ENCODE peak calls at places on chromosomes 6 and 20, in seven cellular contexts. E, X, L, V, O, P and W are unnamed samples.

GRCh38 chr6:69835414-69836179 is 30.8 kb upstream of the COL19A1 start:
- DNase-seq in E (peak; percentile 36), X (no peak), L (no peak), V (no peak), O (no peak), P (peak; percentile 16), W (no peak)

GRCh38 chr6:45310118-45310788 is 17.9 kb upstream of the RUNX2 start:
- DNase-seq in E (no peak), X (no peak), L (peak; percentile 2), V (no peak), O (no peak), P (no peak), W (peak; percentile 28)

GRCh38 chr6:27237089-27237723 is 10.3 kb upstream of the PRSS16 start:
- DNase-seq in E (peak; percentile 76), X (no peak), L (no peak), V (no peak), O (no peak), P (no peak), W (no peak)

GRCh38 chr20:58146761-58147160 is 81.7 kb downstream of the ANKRD60 start:
- DNase-seq in E (no peak), X (no peak), L (no peak), V (no peak), O (peak; percentile 10), P (no peak), W (no peak)

GRCh38 chr6:52399511-52400315 is 20.4 kb upstream of the EFHC1 start:
- DNase-seq in E (peak; percentile 54), X (no peak), L (no peak), V (no peak), O (no peak), P (peak; percentile 26), W (no peak)

GRCh38 chr6:9168669-9169068 is 733.3 kb upstream of the SLC35B3 start:
- DNase-seq in E (no peak), X (no peak), L (no peak), V (no peak), O (no peak), P (no peak), W (no peak)

GRCh38 chr6:6689413-6690143 is 101.1 kb downstream of the LY86 start:
- DNase-seq in E (no peak), X (no peak), L (no peak), V (no peak), O (no peak), P (no peak), W (no peak)

GRCh38 chr6:122730775-122731386 is 48.6 kb upstream of the FABP7 start:
- DNase-seq in E (no peak), X (no peak), L (no peak), V (no peak), O (no peak), P (no peak), W (no peak)

GRCh38 chr6:122472022-122472340 is 374 bp upstream of the SERINC1 start:
- DNase-seq in E (no peak), X (no peak), L (no peak), V (no peak), O (no peak), P (no peak), W (no peak)

GRCh38 chr6:157625764-157626163 is 197.3 kb upstream of the SNX9 start:
- DNase-seq in E (no peak), X (no peak), L (no peak), V (no peak), O (no peak), P (no peak), W (no peak)

GRCh38 chr6:21946298-21946783 is 350.5 kb downstream of the PRL start:
- DNase-seq in E (no peak), X (no peak), L (no peak), V (no peak), O (no peak), P (no peak), W (no peak)

DNA sequence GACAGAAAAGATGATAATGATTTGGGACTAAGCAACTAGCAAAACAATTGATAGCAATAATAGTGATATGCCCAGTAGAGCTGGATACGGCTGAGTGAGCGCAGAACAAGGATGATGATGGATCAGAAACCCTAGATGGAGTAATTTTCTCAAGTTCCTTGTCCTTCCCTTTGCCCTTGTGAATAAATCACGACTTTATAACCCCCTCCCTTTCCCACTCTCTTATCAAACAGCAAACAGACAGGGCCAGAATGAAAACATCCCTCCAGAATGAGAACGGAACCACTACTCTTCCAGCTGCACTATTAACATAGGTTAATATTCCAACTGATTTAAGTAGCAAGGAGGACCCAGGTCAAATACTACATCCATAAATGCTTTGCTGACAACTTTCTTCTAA is 1.3 kb upstream of the MTFR2 start:
- DNase-seq in E (peak; percentile 54), X (no peak), L (no peak), V (no peak), O (no peak), P (no peak), W (no peak)
- H3K4me3 ChIP-seq in E (peak overlapping the region; percentile 88), X (no peak overlapping the region), L (peak overlapping the region; percentile 82), V (no peak overlapping the region), O (no peak overlapping the region), P (no peak overlapping the region), W (no peak overlapping the region)

DNA sequence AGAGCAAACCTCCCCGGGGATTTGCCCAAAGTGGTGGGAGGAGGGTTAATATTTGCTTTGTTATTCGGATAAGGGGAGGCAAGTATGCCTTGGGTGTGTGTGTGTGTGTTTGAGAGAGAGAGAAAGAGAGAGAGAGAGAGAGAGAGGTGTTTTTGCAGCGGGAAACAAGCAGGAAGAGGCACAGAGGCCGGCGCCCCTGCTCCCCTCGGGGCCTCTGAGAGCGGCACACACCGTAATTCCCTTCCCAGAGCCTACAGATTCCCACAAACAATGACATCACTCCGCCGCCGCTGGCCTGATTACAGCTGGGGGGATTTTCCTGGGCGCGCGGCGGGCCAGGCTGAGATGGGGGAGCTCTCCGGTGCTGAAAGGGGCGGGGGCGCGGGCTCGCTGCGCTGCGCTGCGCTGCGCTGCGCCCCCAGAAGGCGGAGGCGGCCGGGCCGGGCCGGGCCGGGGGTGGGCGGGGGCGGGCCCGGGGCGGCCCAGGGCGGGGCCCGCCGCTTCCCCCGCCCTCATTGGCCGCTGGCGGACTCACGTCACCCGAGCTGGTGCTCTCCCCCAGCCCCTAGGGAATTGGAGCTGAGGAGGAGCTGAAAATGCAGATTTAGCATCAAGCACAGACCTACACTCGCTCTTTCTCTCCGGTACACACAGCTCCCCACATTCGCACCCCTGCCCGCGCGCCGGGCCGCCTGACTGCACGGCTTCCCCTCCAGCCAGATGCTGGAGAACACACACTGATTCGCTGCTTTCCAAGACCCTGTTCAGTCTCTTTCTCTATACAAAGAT is at the start of gene PCSK2:
- DNase-seq in E (peak; percentile 40), X (peak; percentile 68), L (no peak), V (no peak), O (peak; percentile 80), P (no peak), W (peak; percentile 24)
- H3K4me3 ChIP-seq in E (no peak within 1 kb of the TSS), X (peak within 1 kb of the TSS; percentile 35), L (no peak within 1 kb of the TSS), V (peak within 1 kb of the TSS; percentile 50), O (peak within 1 kb of the TSS; percentile 33), P (peak within 1 kb of the TSS; percentile 18), W (peak within 1 kb of the TSS; percentile 7)

DNA sequence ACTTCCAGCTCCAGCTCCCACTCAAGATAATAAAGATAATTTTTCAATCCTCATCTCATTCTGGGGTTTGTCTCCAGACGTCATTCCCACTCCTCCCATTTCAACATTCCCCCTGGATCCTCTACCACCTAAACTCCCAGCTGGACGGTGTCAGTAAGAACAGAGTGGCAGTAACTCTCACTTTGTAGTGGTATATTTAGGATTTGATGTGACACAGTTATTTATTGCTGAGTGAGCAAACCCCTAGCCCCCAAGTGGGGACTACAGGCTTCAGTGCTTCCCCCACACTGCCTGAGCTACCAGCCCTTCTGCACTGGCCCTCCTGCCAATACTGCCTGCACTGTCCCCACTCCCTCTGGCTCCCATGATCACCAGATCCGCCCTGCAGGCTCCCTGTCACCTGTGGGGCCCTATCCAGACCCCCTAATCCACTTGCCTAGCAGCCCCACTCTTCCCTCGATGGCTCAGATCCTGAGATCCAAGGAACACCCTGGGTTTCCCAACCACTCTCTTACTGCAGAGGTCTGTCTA is 2.4 kb downstream of the C6orf47 start:
- DNase-seq in E (no peak), X (no peak), L (no peak), V (no peak), O (no peak), P (no peak), W (no peak)
- H3K4me3 ChIP-seq in E (peak overlapping the region; percentile 52), X (no peak overlapping the region), L (no peak overlapping the region), V (no peak overlapping the region), O (no peak overlapping the region), P (no peak overlapping the region), W (no peak overlapping the region)

DNA sequence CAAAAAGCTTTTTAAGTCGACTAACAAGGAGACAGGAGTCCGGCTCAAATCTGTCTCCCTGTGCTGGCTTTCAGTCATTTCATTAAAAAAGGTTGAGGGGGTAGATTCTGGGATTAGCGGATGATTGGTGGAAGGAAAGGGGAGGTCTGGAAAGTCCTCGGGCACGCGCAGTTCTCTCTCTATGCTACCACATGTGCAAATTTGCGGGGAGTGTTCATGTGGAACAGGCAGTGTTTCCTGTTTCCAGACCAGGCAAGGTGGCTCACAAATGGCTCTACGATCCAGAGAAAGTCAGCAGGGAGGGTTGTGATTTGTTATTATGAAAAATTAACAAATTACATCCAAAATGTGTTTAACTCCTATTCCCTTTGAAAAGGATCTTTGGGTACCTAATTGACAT is 89.0 kb upstream of the TOX2 start:
- DNase-seq in E (no peak), X (no peak), L (no peak), V (no peak), O (no peak), P (no peak), W (no peak)
- H3K4me3 ChIP-seq in E (no peak overlapping the region), X (no peak overlapping the region), L (no peak overlapping the region), V (no peak overlapping the region), O (no peak overlapping the region), P (no peak overlapping the region), W (no peak overlapping the region)

DNA sequence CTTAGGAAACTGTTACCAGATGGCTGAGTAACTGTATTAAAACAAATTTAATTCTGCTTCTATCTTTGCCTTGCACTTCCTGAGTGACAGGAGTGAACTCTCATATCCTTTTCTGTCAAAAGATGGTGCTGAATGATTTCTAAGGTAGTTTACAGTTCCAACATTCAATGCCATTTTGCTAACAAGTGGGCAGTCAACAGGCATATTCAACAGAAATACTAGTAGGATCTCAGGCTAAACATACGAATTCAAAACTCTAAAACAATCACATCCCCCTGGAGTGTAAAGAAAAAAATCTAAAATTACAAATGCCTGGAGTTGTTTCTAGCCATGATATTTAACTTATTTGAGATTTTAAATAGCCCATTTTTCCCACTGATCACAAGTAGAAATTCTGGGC is 6.7 kb downstream of the PSMB9 start:
- DNase-seq in E (no peak), X (no peak), L (no peak), V (no peak), O (no peak), P (no peak), W (no peak)
- H3K4me3 ChIP-seq in E (no peak overlapping the region), X (no peak overlapping the region), L (no peak overlapping the region), V (no peak overlapping the region), O (no peak overlapping the region), P (no peak overlapping the region), W (no peak overlapping the region)